ENCODE peak calls at places on chromosome 13, in four cellular contexts. L is spleen, Y is transverse colon, Z is esophagus muscularis mucosa. W is an unnamed sample.

GRCh38 chr13:50081106-50081898 is 66.1 kb downstream of the KCNRG start:
- DNase-seq in L (peak), Y (peak), Z (peak), W (no peak)

GRCh38 chr13:104648291-104648690 is 1582.1 kb upstream of the SLC10A2 start:
- DNase-seq in L (no peak), Y (no peak), Z (no peak), W (no peak)

GRCh38 chr13:68081051-68081450 is 850.9 kb upstream of the PCDH9 start:
- DNase-seq in L (no peak), Z (no peak), Y (no peak), W (no peak)

GRCh38 chr13:107644136-107644535 is 571.2 kb downstream of the LIG4 start:
- DNase-seq in Y (no peak), L (no peak), Z (no peak), W (no peak)

GRCh38 chr13:109101550-109102144 is 472.2 kb downstream of the MYO16 start:
- DNase-seq in L (no peak), Y (no peak), Z (no peak), W (no peak)

GRCh38 chr13:80055804-80056203 is 285.1 kb downstream of the SPRY2 start:
- DNase-seq in Y (no peak), L (no peak), Z (no peak), W (no peak)

GRCh38 chr13:27790523-27790922 is 1.8 kb upstream of the GSX1 start:
- DNase-seq in L (no peak), Y (no peak), Z (no peak), W (no peak)

GRCh38 chr13:32113564-32113963 is 82.0 kb downstream of the FRY start:
- DNase-seq in Y (no peak), Z (no peak), L (no peak), W (peak)

GRCh38 chr13:75896271-75896670 is 260.1 kb downstream of the LMO7 start:
- DNase-seq in Y (no peak), Z (no peak), L (no peak), W (no peak)

GRCh38 chr13:110976785-110977184 is 61.9 kb upstream of the ANKRD10 start:
- DNase-seq in L (no peak), Y (no peak), Z (no peak), W (no peak)

GRCh38 chr13:54287062-54287764 is 1258.6 kb downstream of the OLFM4 start:
- DNase-seq in L (peak), Y (no peak), Z (no peak), W (no peak)

GRCh38 chr13:111944171-111944583 is 122.8 kb upstream of the SOX1 start:
- DNase-seq in Y (no peak), Z (no peak), L (peak), W (no peak)

GRCh38 chr13:52395704-52396103 is 10.3 kb downstream of the THSD1 start:
- DNase-seq in Z (no peak), Y (no peak), L (no peak), W (no peak)

GRCh38 chr13:33918199-33918932 is 100.4 kb downstream of the RFC3 start:
- DNase-seq in Y (no peak), Z (no peak), L (no peak), W (peak)

GRCh38 chr13:83229574-83230300 is 652.5 kb downstream of the SLITRK1 start:
- DNase-seq in L (no peak), Y (no peak), Z (no peak), W (no peak)

GRCh38 chr13:80871481-80871880 is 530.6 kb upstream of the SPRY2 start:
- DNase-seq in Y (no peak), Z (no peak), L (no peak), W (no peak)

GRCh38 chr13:79883216-79883615 is 402.3 kb downstream of the NDFIP2 start:
- DNase-seq in L (no peak), Y (no peak), Z (no peak), W (no peak)

GRCh38 chr13:51647067-51647466 is 62.8 kb downstream of the WDFY2 start:
- DNase-seq in L (no peak), Z (no peak), Y (no peak), W (no peak)

GRCh38 chr13:72205773-72206172 is 338.8 kb upstream of the DACH1 start:
- DNase-seq in Z (no peak), Y (no peak), L (no peak), W (no peak)

GRCh38 chr13:71863249-71863648 is 3.8 kb downstream of the DACH1 start:
- DNase-seq in Z (no peak), Y (no peak), L (no peak), W (no peak)

GRCh38 chr13:51714663-51715168 is 89.2 kb downstream of the DHRS12 start:
- DNase-seq in Y (no peak), L (no peak), Z (peak), W (peak)

GRCh38 chr13:112892759-112893569 is 76.0 kb upstream of the MCF2L start:
- DNase-seq in Z (no peak), Y (peak), L (peak), W (no peak)

GRCh38 chr13:51601601-51602348 is 17.5 kb downstream of the WDFY2 start:
- DNase-seq in L (no peak), Z (no peak), Y (no peak), W (no peak)

GRCh38 chr13:26585136-26585535 is 27.7 kb downstream of the WASF3 start:
- DNase-seq in Y (no peak), Z (no peak), L (no peak), W (no peak)

GRCh38 chr13:21148557-21149258 is 27.6 kb downstream of the SKA3 start:
- DNase-seq in Z (no peak), Y (no peak), L (no peak), W (no peak)

GRCh38 chr13:27839809-27840467 is 47.7 kb downstream of the GSX1 start:
- DNase-seq in Y (no peak), Z (no peak), L (no peak), W (no peak)

GRCh38 chr13:31556376-31556775 is 182.9 kb upstream of the RXFP2 start:
- DNase-seq in Y (no peak), L (no peak), Z (no peak), W (no peak)

GRCh38 chr13:37701306-37701705 is 102.7 kb upstream of the POSTN start:
- DNase-seq in Z (no peak), Y (no peak), L (no peak), W (no peak)

GRCh38 chr13:93248627-93249047 is 22.0 kb downstream of the GPC6 start:
- DNase-seq in L (no peak), Z (no peak), Y (no peak), W (no peak)

GRCh38 chr13:63377986-63378385 is 1962.3 kb upstream of the PCDH20 start:
- DNase-seq in L (no peak), Z (no peak), Y (no peak), W (no peak)

GRCh38 chr13:42007844-42008243 is 40.6 kb upstream of the DGKH start:
- DNase-seq in L (no peak), Z (no peak), Y (no peak), W (no peak)

GRCh38 chr13:44271031-44271433 is 102.6 kb upstream of the SERP2 start:
- DNase-seq in L (no peak), Z (no peak), Y (no peak), W (no peak)
- TF ChIP-seq POLR2AphosphoS5 in L (no peak), Z (peak), Y (peak), W (no peak)

GRCh38 chr13:78061806-78062205 is 143.2 kb upstream of the EDNRB start:
- DNase-seq in Y (no peak), Z (no peak), L (no peak), W (no peak)

DNA sequence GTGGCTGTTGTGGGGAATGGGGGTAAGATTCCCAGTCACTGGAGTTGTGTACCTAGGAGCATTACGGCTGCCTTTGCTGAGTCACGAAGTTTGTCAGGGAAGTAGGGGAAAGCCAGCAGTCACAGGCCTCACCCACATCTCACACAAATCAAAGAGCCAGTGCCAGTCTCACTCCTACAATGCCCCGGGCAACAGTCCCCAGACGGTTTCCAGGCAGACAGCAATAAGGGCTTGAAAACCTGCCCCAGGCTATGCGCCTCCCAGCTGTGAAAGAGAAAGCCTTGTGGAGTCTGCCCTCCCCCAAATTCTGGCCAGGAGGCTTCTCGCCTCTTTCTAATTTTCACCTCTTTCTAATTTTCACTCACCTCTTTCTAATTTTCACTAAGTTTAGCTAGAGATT is 142.3 kb upstream of the EDNRB start:
- DNase-seq in Z (no peak), L (no peak), Y (no peak), W (no peak)
- TF ChIP-seq POLR2AphosphoS5 in Z (no peak), L (no peak), Y (no peak), W (no peak)

DNA sequence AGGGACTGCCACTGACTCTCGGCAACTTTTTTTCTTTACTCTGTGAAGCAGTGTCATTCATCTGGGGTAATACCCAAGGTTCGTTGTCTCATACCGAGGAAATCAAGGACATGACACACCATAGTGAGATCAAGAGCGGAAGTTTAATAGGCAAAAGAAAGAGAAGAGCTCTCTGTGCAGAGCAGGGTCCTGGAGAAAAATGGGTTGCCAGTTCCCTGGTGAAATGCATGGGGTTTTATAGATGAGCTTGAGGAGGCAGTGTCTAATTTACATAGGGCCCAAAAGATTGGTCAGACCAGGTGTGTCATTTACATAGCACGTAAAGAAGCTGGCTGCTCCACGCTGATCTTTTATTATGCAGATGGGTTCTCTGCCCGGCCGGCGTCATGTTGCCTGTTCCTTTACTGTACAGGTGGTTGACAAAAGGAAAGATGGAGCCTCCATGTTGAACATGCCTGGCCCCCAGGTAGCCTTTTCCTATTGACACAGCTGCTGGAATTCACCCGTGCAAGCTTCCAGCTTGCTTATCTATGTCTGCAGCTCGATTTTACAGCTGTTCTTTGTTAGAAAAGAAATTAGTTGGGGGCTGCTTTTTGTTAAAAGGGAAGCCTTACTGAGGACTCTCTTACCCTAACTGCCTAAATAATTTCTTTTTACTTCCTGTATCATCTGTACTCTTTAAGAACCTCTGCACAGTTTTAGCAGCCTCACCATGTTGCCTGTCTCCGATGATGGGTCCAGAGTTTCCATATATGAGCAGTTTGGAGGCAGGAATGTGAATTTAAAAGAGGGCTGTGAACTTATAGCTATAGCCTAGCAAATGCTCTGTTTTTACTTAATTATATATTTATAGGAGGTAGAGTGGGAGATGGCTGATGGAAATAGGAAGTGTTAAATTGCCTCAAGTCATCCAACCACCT is 98.0 kb upstream of the DIAPH3 start:
- DNase-seq in L (no peak), Z (no peak), Y (no peak), W (no peak)
- TF ChIP-seq POLR2AphosphoS5 in L (no peak), Z (no peak), Y (no peak), W (no peak)

DNA sequence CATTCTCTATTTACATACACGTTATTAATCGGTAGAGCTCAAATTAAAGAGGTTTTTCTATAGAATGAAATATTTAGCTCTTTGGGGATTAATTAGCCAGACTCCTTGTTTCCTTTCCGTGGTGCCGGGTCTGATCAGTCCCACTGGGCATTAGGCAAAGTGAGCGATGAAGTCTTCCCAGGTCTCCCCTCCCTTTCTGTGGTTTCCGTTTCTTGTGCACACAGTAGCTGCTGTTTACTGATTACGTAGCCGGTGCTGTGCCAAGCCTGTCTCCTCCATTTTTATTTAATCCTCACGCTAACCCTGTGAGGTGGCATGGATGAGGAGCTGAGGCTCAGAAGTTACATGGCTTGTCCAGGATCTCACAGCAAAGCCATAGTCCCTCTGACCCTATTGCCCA is 9.0 kb downstream of the SLC25A15 start:
- DNase-seq in Y (no peak), L (no peak), Z (no peak), W (no peak)
- TF ChIP-seq POLR2AphosphoS5 in Y (no peak), L (no peak), Z (no peak), W (peak)

GRCh38 chr13:114063545-114064515 is 68.6 kb downstream of the RASA3 start:
- DNase-seq in Y (peak), Z (peak), L (peak), W (peak)

GRCh38 chr13:114065926-114066774 is 66.3 kb downstream of the RASA3 start:
- DNase-seq in L (peak), Z (no peak), Y (peak), W (peak)

GRCh38 chr13:114064516-114065140 is 67.8 kb downstream of the RASA3 start:
- DNase-seq in L (peak), Y (peak), Z (no peak), W (no peak)

GRCh38 chr13:114066956-114067355 is 65.5 kb downstream of the RASA3 start:
- DNase-seq in L (peak), Z (no peak), Y (no peak), W (no peak)

DNA sequence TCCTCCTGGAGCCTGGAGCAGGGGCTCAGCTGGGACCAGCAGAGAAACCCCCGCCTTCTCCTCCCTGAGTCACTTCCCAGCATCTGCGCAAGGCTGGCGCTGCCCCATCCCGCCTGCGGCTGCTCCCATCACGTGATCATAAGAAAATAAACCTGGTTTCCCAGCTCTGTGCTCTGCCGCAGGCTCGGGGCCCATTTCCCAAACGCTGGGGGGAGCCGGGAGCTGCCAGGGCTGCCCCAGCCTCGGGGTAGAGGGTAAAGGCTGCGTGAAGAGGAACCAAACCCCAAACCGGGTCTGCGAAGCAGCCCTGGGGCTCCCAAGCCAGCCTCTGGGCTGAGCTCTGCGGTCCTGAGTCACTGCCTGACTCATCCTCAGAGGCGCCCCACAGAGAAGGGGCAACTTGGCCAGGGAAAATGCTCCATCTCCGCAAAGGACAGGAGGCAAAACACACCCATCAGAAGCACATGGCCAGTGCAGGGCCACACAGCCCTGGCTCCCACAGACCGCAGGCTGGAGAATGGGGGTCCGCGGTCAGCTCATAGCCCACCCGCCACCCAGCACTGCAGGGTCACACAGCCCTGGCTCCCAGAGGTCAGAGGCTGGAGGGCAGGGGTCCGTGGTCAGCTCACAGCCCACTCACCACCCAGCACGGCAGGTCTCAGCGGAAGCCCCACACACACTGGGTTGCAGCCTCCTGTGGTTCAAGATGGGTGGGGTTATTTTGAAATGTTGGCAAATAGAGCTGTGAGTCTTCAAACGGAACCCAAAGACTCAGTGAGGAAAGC is 67.1 kb downstream of the RASA3 start:
- DNase-seq in Y (peak), L (peak), Z (peak), W (peak)
- TF ChIP-seq POLR2AphosphoS5 in Y (peak), L (peak), Z (peak), W (peak)